ENCODE peak calls at places on chromosomes 16 and 17, in four cellular contexts. P is hypothalamus; T is stimulated activated CD8-positive, alpha-beta memory T cell treated with anti-CD3 and anti-CD28 coated beads, Interleukin-12 subunit alpha, Interleukin-12 subunit beta, amount 100 ng/mL, for 4 hours; Q is head of caudate nucleus. B is an unnamed sample.

GRCh38 chr16:50692999-50693781 is at the start of gene NOD2:
- DNase-seq in P (no peak), T (no peak), Q (no peak), B (no peak)

GRCh38 chr17:45306623-45307022 is 10.2 kb downstream of the MAP3K14 start:
- DNase-seq in T (no peak), P (no peak), Q (no peak), B (no peak)

GRCh38 chr16:9090101-9090959 is 1.1 kb upstream of the HAPSTR1 start:
- DNase-seq in Q (peak), T (peak), P (no peak), B (peak)

GRCh38 chr17:50534222-50534978 is 1.9 kb downstream of the EPN3 start:
- DNase-seq in P (no peak), T (no peak), Q (no peak), B (no peak)

GRCh38 chr17:78415821-78416301 is 37.4 kb downstream of the PGS1 start:
- DNase-seq in P (no peak), T (no peak), Q (no peak), B (no peak)

GRCh38 chr17:43171761-43172487 is 910 bp downstream of the NBR1 start:
- DNase-seq in P (no peak), T (no peak), Q (peak), B (peak)

GRCh38 chr16:82341146-82341669 is 171.2 kb upstream of the MPHOSPH6 start:
- DNase-seq in Q (no peak), P (no peak), T (no peak), B (no peak)

GRCh38 chr17:44266402-44267164 is 1.4 kb downstream of the SLC4A1 start:
- DNase-seq in T (no peak), P (no peak), Q (no peak), B (no peak)

GRCh38 chr16:23079683-23080221 is 69.5 kb downstream of the USP31 start:
- DNase-seq in Q (no peak), T (no peak), P (no peak), B (no peak)

GRCh38 chr16:66364117-66364958 is 2.2 kb upstream of the CDH5 start:
- DNase-seq in T (no peak), P (no peak), Q (no peak), B (no peak)

GRCh38 chr17:48003686-48004120 is 32.8 kb downstream of the CDK5RAP3 start:
- DNase-seq in T (no peak), P (no peak), Q (no peak), B (no peak)

GRCh38 chr17:68863091-68863652 is 92.0 kb downstream of the ABCA8 start:
- DNase-seq in T (no peak), P (no peak), Q (no peak), B (no peak)

GRCh38 chr17:38868095-38868967 is 1.5 kb upstream of the LASP1 start:
- DNase-seq in Q (no peak), T (no peak), P (peak), B (peak)

GRCh38 chr16:68234188-68235104 is 1.5 kb downstream of the ESRP2 start:
- DNase-seq in P (no peak), T (no peak), Q (no peak), B (no peak)

GRCh38 chr17:55825213-55825612 is 74.4 kb downstream of the PCTP start:
- DNase-seq in Q (no peak), P (no peak), T (no peak), B (no peak)

B was measured in Right ventricle myocardium inferior.